ENCODE peak calls at places on chromosomes 3 and 15, in six cellular contexts. N is T-cell; L is CD4-positive, alpha-beta T cell; E is cerebellar nuclear complex; H is mucosa of gallbladder; K is HEK293T. X is an unnamed sample.

GRCh38 chr3:185422677-185423076 is 59.7 kb downstream of the MAP3K13 start:
- DNase-seq in L (no peak), N (no peak), K (no peak), H (no peak), E (no peak), X (no peak)

GRCh38 chr3:180330440-180330839 is 271.5 kb upstream of the TTC14 start:
- DNase-seq in K (no peak), E (no peak), N (no peak), L (no peak), H (no peak), X (no peak)

GRCh38 chr3:58999134-58999778 is 50.6 kb downstream of the CFAP20DC start:
- DNase-seq in E (no peak), K (no peak), N (no peak), H (no peak), L (no peak), X (no peak)

GRCh38 chr3:147958754-147959153 is 549.6 kb downstream of the ZIC1 start:
- DNase-seq in H (no peak), N (no peak), K (no peak), E (no peak), L (no peak), X (no peak)

GRCh38 chr3:191848818-191849217 is 387.9 kb downstream of the PYDC2 start:
- DNase-seq in E (no peak), K (no peak), N (no peak), L (no peak), H (no peak), X (no peak)

GRCh38 chr3:101259485-101260341 is 60.7 kb downstream of the IMPG2 start:
- DNase-seq in H (no peak), K (no peak), L (no peak), N (no peak), E (no peak), X (no peak)

GRCh38 chr3:52244061-52244628 is 1.4 kb upstream of the PPM1M start:
- DNase-seq in E (no peak), N (no peak), K (no peak), L (no peak), H (no peak), X (no peak)

GRCh38 chr15:60720493-60721231 is 241.7 kb upstream of the ICE2 start:
- DNase-seq in N (peak; percentile 29), E (no peak), H (no peak), K (no peak), L (peak; percentile 41), X (no peak)

GRCh38 chr3:151987893-151988292 is 114.5 kb downstream of the SUCNR1 start:
- DNase-seq in L (no peak), K (no peak), N (no peak), E (no peak), H (no peak), X (no peak)

GRCh38 chr15:98772895-98773294 is 124.6 kb downstream of the IGF1R start:
- DNase-seq in K (no peak), L (no peak), E (no peak), H (no peak), N (no peak), X (no peak)

GRCh38 chr15:34717729-34718128 is 37.1 kb downstream of the GJD2 start:
- DNase-seq in H (no peak), K (no peak), L (no peak), E (no peak), N (no peak), X (no peak)

X was measured in H1.